ENCODE peak calls at places on chromosomes 11 and 22, in ten cellular contexts. Y, R, T, V, B, G, P, F, W and A are unnamed samples. For H3K4me1, H3K36me3 and H3K9me3, the result is how much of the 10 kb centered on the place peaks cover.

GRCh38 chr11:126211236-126212088 is at the start of the genes FAM118B and RPUSD4:
- DNase-seq in Y (peak), R (peak), T (peak), V (peak), B (peak), G (peak), P (peak), F (peak), W (peak), A (peak)

GRCh38 chr11:126198648-126199047 is 12.8 kb downstream of the RPUSD4 start:
- DNase-seq in Y (no peak), R (no peak), T (no peak), V (no peak), B (peak), G (no peak), P (no peak), F (no peak), W (no peak), A (no peak)

GRCh38 chr22:50532353-50532700 is 2.5 kb upstream of the TYMP start:
- DNase-seq in Y (peak), R (no peak), T (no peak), V (no peak), B (no peak), G (no peak), P (no peak), F (no peak), W (peak), A (no peak)

GRCh38 chr11:105918039-105918438 is 104.0 kb downstream of the MSANTD4 start:
- DNase-seq in Y (no peak), R (no peak), T (no peak), V (no peak), B (no peak), G (no peak), P (no peak), F (no peak), W (no peak), A (no peak)

GRCh38 chr11:20360650-20361049 is 2.9 kb upstream of the HTATIP2 start:
- DNase-seq in Y (no peak), R (no peak), T (peak), V (peak), B (no peak), G (no peak), P (no peak), F (peak), W (peak), A (no peak)

GRCh38 chr11:128964463-128964930 is 21.8 kb upstream of the TP53AIP1 start:
- DNase-seq in Y (no peak), R (no peak), T (no peak), V (no peak), B (no peak), G (no peak), P (no peak), F (no peak), W (no peak), A (no peak)

GRCh38 chr11:35932641-35933571 is 11.0 kb upstream of the LDLRAD3 start:
- DNase-seq in Y (no peak), R (no peak), T (peak), V (peak), B (no peak), G (no peak), P (no peak), F (peak), W (no peak), A (no peak)

GRCh38 chr22:29912141-29912540 is 29.2 kb downstream of the MTMR3 start:
- DNase-seq in Y (no peak), R (no peak), T (no peak), V (no peak), B (no peak), G (no peak), P (no peak), F (no peak), W (no peak), A (no peak)

GRCh38 chr11:23138761-23139160 is 278.5 kb upstream of the CCDC179 start:
- DNase-seq in Y (peak), R (no peak), T (no peak), V (no peak), B (no peak), G (no peak), P (no peak), F (no peak), W (no peak), A (no peak)

GRCh38 chr11:43738600-43739409 is 58.3 kb downstream of the HSD17B12 start:
- DNase-seq in Y (no peak), R (peak), T (peak), V (peak), B (no peak), G (no peak), P (no peak), F (peak), W (no peak), A (no peak)

GRCh38 chr22:44665115-44665514 is 36.9 kb upstream of the PRR5 start:
- DNase-seq in Y (peak), R (no peak), T (peak), V (no peak), B (no peak), G (no peak), P (no peak), F (no peak), W (peak), A (no peak)

GRCh38 chr11:28566643-28567042 is 458.5 kb downstream of the METTL15 start:
- DNase-seq in Y (peak), R (peak), T (peak), V (peak), B (peak), G (peak), P (peak), F (no peak), W (peak), A (peak)

GRCh38 chr11:92473736-92474135 is 249.1 kb downstream of the FAT3 start:
- DNase-seq in Y (no peak), R (no peak), T (peak), V (peak), B (no peak), G (no peak), P (no peak), F (peak), W (no peak), A (no peak)

GRCh38 chr11:100791103-100791502 is 104.0 kb downstream of the ARHGAP42 start:
- DNase-seq in Y (no peak), R (no peak), T (no peak), V (no peak), B (no peak), G (no peak), P (no peak), F (no peak), W (no peak), A (no peak)

GRCh38 chr11:41533761-41534160 is 74.3 kb upstream of the LRRC4C start:
- DNase-seq in Y (no peak), R (no peak), T (no peak), V (no peak), B (no peak), G (no peak), P (no peak), F (peak), W (no peak), A (no peak)

GRCh38 chr11:130858215-130858614 is 58.1 kb downstream of the SNX19 start:
- DNase-seq in Y (peak), R (peak), T (no peak), V (no peak), B (no peak), G (no peak), P (no peak), F (peak), W (no peak), A (no peak)

GRCh38 chr11:69213315-69213714 is 57.6 kb downstream of the SMIM38 start:
- DNase-seq in Y (no peak), R (no peak), T (no peak), V (no peak), B (peak), G (no peak), P (no peak), F (no peak), W (peak), A (no peak)

GRCh38 chr22:45263790-45264269 is 20.9 kb upstream of the UPK3A start:
- DNase-seq in Y (peak), R (peak), T (peak), V (peak), B (peak), G (peak), P (peak), F (no peak), W (peak), A (peak)

GRCh38 chr11:60251485-60252207 is 8.7 kb upstream of the MS4A4E start:
- DNase-seq in Y (peak), R (peak), T (peak), V (no peak), B (no peak), G (no peak), P (no peak), F (peak), W (no peak), A (no peak)

GRCh38 chr22:22058649-22059475 is 76.3 kb upstream of the TOP3B start:
- DNase-seq in Y (no peak), R (no peak), T (no peak), V (no peak), B (no peak), G (no peak), P (no peak), F (no peak), W (no peak), A (no peak)

GRCh38 chr22:22060200-22061084 is 77.9 kb upstream of the TOP3B start:
- DNase-seq in Y (peak), R (peak), T (peak), V (no peak), B (no peak), G (peak), P (peak), F (peak), W (peak), A (peak)

GRCh38 chr22:22059476-22060002 is 77.0 kb upstream of the TOP3B start:
- DNase-seq in Y (no peak), R (no peak), T (no peak), V (no peak), B (no peak), G (no peak), P (no peak), F (no peak), W (no peak), A (no peak)

GRCh38 chr22:22062306-22062793 is 79.8 kb upstream of the TOP3B start:
- DNase-seq in Y (no peak), R (no peak), T (no peak), V (no peak), B (no peak), G (no peak), P (no peak), F (no peak), W (no peak), A (no peak)

DNA sequence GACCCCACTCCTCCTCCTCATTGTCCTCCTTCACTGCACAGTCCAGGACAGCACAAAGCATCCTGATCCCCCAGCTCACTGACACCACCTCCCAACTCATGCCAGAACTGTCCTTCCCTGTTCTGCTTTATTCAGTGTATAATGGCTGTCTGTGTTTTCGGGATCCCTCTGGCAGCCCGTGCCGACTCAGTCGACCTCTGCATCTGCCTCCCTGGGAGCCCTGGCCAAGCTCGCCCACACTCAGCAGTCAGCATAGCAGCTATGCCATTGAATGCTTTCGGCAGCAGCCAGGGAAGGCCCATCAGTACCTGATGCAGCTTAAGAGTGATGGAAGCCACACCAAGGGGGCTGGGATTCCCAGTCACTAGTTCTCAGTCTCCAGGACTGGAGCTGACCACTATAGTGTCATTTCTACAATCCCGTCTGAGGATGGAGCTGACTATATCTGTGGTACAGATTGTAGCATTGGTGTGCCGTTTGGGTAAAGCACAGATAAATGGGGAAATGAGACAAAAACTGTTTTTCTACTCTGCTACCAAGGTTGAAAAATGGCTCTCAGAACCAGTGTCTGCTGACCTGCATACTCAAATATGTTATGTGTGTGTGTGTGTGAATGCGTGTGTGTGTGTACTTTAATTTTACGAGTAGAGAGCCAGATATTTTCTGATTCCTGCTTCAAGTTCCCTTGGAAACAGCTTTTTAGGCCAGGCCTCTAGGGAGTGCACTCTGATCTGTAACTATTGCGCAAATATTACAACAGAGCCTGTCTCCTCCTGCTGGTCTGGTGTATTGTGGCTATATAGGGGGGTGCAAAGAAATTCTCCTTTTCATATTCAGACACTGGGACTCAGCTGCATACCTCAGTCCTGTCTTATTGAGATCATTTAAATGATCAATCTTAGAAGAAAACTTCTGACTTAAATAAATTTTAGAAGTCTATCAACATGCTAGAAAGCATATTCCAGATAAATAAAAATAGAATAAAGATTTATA is 78.8 kb upstream of the TOP3B start:
- DNase-seq in Y (no peak), R (peak), T (peak), V (no peak), B (no peak), G (no peak), P (no peak), F (peak), W (no peak), A (no peak)
- H3K4me1 ChIP-seq in Y (under half), R (under half), T (under half), V (under half), B (under half), G (under half), P (under half), F (under half), W (under half), A (under half)

DNA sequence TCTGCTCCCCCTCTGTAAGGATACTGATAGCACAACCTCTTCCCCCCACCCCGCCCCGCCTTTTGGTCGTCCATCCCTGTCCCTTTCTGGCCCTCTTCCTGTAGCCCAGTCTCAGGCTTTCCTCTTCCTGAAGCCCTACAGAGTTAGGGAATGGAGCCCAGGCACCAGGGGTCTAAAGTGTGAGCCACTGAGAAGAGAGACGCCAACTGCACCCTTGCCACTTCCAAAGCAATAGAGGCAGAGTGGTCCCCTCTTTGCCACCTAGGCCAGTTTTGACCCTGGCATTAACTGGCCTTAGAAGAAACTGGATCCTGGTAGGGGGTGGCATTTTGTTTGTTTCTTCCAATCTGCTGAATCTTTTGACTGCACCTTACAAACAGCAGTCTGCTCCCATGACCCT is 9.8 kb upstream of the GRK2 start:
- DNase-seq in Y (no peak), R (no peak), T (no peak), V (no peak), B (no peak), G (no peak), P (no peak), F (no peak), W (no peak), A (no peak)
- H3K36me3 ChIP-seq in Y (under half), R (under half), T (under half), V (under half), B (under half), G (under half), P (under half), F (under half), W (under half), A (half or more)

GRCh38 chr22:16699336-16699735 is 106.7 kb upstream of the CCT8L2 start:
- DNase-seq in Y (no peak), R (no peak), T (no peak), V (no peak), B (no peak), G (no peak), P (no peak), F (no peak), W (no peak), A (no peak)
- H3K9me3 ChIP-seq in Y (under half), R (under half), T (under half), V (under half), B (under half), G (under half), P (under half), F (under half), W (under half), A (under half)

GRCh38 chr11:46389450-46390330 is 1.9 kb downstream of the CHRM4 start:
- DNase-seq in Y (peak), R (peak), T (peak), V (peak), B (no peak), G (peak), P (no peak), F (peak), W (peak), A (peak)
- H3K4me1 ChIP-seq in Y (under half), R (half or more), T (under half), V (under half), B (under half), G (under half), P (under half), F (under half), W (under half), A (under half)